ENCODE peak calls at places on chromosomes 7 and 10, in four cellular contexts. A is mucosa of descending colon, F is cardiac muscle cell, S is fibroblast of villous mesenchyme. T is an unnamed sample.

GRCh38 chr7:137454169-137455166 is 110.9 kb upstream of the PTN start:
- DNase-seq in F (peak; percentile 98), S (peak; percentile 99), A (no peak), T (peak; percentile 93)

GRCh38 chr7:70612811-70613210 is 519.1 kb upstream of the GALNT17 start:
- DNase-seq in A (no peak), S (no peak), F (no peak), T (no peak)

GRCh38 chr10:70899096-70899495 is 10.7 kb upstream of the PCBD1 start:
- DNase-seq in S (no peak), A (no peak), F (no peak), T (no peak)

GRCh38 chr7:109699661-109700060 is 1130.0 kb downstream of the DNAJB9 start:
- DNase-seq in S (no peak), F (no peak), A (no peak), T (no peak)

GRCh38 chr10:92011560-92012214 is 88.1 kb downstream of the BTAF1 start:
- DNase-seq in S (peak; percentile 14), F (peak; percentile 56), A (no peak), T (peak; percentile 64)

GRCh38 chr10:70430489-70431445 is 10.7 kb downstream of the NODAL start:
- DNase-seq in S (peak; percentile 98), F (peak; percentile 93), A (no peak), T (peak; percentile 97)

GRCh38 chr7:23247602-23248335 is 1.2 kb downstream of the GPNMB start:
- DNase-seq in F (peak; percentile 44), S (no peak), A (peak; percentile 32), T (peak; percentile 17)

GRCh38 chr7:449249-450019 is 70.2 kb downstream of the PDGFA start:
- DNase-seq in A (no peak), S (no peak), F (no peak), T (no peak)

GRCh38 chr7:93720106-93720505 is 145.6 kb upstream of the CALCR start:
- DNase-seq in A (no peak), F (no peak), S (peak; percentile 69), T (peak; percentile 32)

GRCh38 chr7:116593359-116594075 is 68.7 kb downstream of the CAV1 start:
- DNase-seq in S (no peak), F (no peak), A (no peak), T (no peak)

GRCh38 chr7:68245688-68246087 is 1249.1 kb downstream of the TYW1 start:
- DNase-seq in S (no peak), F (peak; percentile 25), A (no peak), T (no peak)

GRCh38 chr10:16944961-16945360 is 127.7 kb upstream of the RSU1 start:
- DNase-seq in F (no peak), S (no peak), A (no peak), T (no peak)

GRCh38 chr7:26900283-26900682 is 35.9 kb upstream of the SKAP2 start:
- DNase-seq in F (no peak), A (no peak), S (no peak), T (no peak)

GRCh38 chr7:1694981-1695511 is 25.0 kb downstream of the ELFN1 start:
- DNase-seq in F (no peak), A (peak; percentile 13), S (no peak), T (no peak)

GRCh38 chr7:1692500-1693418 is 22.7 kb downstream of the ELFN1 start:
- DNase-seq in F (no peak), S (no peak), A (peak; percentile 19), T (no peak)

GRCh38 chr7:1694551-1694950 is 24.5 kb downstream of the ELFN1 start:
- DNase-seq in F (no peak), S (no peak), A (no peak), T (no peak)

GRCh38 chr7:1693419-1693990 is 23.4 kb downstream of the ELFN1 start:
- DNase-seq in A (peak; percentile 17), F (no peak), S (no peak), T (no peak)

DNA sequence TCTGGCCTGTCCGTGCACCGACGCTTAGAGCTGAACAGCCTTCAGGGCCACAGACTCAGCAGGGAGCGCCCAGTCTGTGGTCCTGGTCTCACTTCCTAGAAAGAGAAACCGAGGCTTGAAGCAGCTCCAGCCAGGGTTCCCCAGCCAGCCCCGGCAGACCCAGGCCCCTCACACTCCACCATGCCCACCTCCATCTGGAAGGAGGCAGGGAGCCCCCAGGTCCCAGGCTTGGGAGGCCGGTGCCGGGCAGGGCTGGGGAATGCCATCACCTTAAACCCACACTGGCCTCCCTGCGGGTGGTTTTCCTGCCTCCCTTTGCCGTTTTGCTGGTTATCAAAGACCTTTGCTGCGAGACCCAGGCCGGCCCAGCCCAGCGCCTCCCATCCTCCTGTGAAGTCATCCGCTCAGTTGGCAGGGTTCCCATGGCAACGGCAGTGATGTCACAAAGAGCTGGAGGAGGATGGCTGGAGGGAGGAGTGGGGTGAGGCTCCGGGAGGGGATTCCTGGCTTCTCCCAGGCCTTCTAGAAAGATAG is 24.0 kb downstream of the ELFN1 start:
- DNase-seq in F (peak; percentile 70), S (peak; percentile 30), A (no peak), T (peak; percentile 79)
- H3K4me3 ChIP-seq in F (no peak overlapping the region), S (no peak overlapping the region), A (no peak overlapping the region), T (no peak overlapping the region)

GRCh38 chr7:5231811-5232484 is 41.9 kb downstream of the WIPI2 start:
- DNase-seq in A (peak; percentile 34), F (no peak), S (no peak), T (no peak)
- H3K4me3 ChIP-seq in A (no peak overlapping the region), F (no peak overlapping the region), S (no peak overlapping the region), T (no peak overlapping the region)

GRCh38 chr10:132422169-132422691 is 25.2 kb downstream of the PWWP2B start:
- DNase-seq in F (no peak), S (no peak), A (peak; percentile 79), T (peak; percentile 37)

GRCh38 chr10:132419631-132420468 is 22.9 kb downstream of the PWWP2B start:
- DNase-seq in S (no peak), A (peak; percentile 61), F (peak; percentile 29), T (no peak)

GRCh38 chr10:132422931-132423813 is 26.2 kb downstream of the PWWP2B start:
- DNase-seq in S (no peak), F (no peak), A (peak; percentile 35), T (peak; percentile 42)

GRCh38 chr10:132420469-132421376 is 23.7 kb downstream of the PWWP2B start:
- DNase-seq in A (peak; percentile 86), F (no peak), S (peak; percentile 45), T (no peak)

DNA sequence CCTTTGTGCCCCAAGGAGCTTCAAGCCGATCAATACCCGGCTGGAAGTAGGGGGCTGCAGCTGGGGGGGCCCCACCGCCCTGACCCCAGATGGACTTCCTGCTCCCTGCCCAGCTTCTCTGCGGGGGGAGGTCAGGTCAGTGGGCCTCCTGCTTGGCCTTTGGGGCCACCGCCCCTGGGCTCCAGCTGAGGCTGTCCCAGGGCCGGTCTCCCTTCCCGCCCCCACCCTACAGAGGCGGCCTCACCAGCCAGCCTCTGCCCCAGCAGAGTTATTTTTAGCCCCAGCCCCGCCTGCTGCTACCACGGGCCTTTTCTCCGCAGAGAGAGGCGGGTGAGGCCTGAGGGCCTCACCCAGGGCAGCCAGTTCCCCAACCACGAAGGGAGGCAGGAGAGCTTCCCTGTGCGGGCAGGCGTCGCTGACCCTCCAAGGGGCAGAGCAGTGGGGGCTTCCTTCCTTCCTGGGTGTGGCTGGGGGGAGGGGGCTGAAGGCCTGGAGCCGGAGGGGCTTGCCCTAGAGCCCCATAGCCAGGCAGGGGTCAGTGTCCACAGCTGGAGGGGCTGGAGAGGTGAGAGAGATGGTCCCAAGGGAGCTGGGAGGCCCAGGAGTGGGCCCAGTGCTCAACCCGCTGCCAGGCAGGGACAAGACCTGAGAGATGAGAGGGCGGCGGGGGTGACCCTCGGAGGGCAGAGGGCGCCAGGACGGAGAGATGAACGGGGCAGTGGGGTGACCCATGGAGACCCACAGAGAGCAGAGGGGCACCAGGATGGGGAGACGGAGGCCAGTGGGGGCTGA is 24.6 kb downstream of the PWWP2B start:
- DNase-seq in A (peak; percentile 92), F (peak; percentile 42), S (peak; percentile 74), T (peak; percentile 50)
- H3K4me3 ChIP-seq in A (no peak overlapping the region), F (no peak overlapping the region), S (no peak overlapping the region), T (no peak overlapping the region)

DNA sequence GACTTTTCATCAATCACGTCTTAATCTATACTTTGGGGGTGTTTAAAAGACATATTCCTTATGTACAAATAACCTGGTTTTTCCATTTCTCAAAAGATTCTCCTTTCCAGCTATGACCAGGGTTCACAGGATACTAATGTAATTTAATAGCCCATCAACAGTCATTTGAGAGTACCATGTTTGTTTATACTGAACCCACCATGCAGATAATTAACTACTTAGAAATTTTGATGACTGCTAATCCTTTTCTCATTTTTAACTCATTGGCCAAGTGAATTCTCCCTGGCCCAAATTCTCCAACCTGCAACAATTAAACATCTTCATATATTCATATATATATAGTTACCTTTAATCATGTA is 28.8 kb upstream of the KMT2E start:
- DNase-seq in A (no peak), S (no peak), F (no peak), T (no peak)
- H3K4me3 ChIP-seq in A (no peak overlapping the region), S (no peak overlapping the region), F (no peak overlapping the region), T (no peak overlapping the region)

GRCh38 chr10:45408421-45409319 is 34.7 kb downstream of the ALOX5 start:
- DNase-seq in A (no peak), S (no peak), F (no peak), T (peak; percentile 7)

GRCh38 chr10:45404770-45405120 is 30.7 kb downstream of the ALOX5 start:
- DNase-seq in S (no peak), F (no peak), A (no peak), T (no peak)

GRCh38 chr10:45403151-45403550 is 29.1 kb downstream of the ALOX5 start:
- DNase-seq in S (no peak), A (no peak), F (no peak), T (peak; percentile 4)

GRCh38 chr10:45407542-45407941 is 33.5 kb downstream of the ALOX5 start:
- DNase-seq in A (no peak), F (no peak), S (no peak), T (no peak)

GRCh38 chr10:45404087-45404769 is 30.2 kb downstream of the ALOX5 start:
- DNase-seq in S (no peak), F (no peak), A (no peak), T (peak; percentile 8)
- H3K4me3 ChIP-seq in S (no peak overlapping the region), F (no peak overlapping the region), A (no peak overlapping the region), T (no peak overlapping the region)

DNA sequence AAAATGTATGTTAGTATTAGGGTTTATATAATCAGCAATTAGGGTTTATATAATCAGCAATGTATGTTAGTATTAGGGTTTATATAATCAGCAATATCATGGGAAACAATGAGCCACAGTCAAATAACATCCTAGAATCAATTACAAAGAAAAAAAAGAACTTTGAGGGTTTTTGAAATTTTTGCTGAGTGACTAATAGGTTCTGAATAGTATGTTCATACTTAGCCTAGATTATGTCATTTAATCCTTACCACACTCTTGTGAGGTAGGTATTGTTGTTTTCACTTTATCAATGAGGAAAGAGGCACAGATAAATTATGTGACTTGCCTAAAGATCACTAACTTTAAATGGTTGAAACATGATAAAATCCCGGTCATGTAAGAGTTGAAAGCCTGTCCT is 487.8 kb upstream of the STEAP1 start:
- DNase-seq in F (no peak), A (no peak), S (no peak), T (no peak)
- H3K4me3 ChIP-seq in F (no peak overlapping the region), A (no peak overlapping the region), S (no peak overlapping the region), T (no peak overlapping the region)

T was measured in choroid plexus epithelial cell.